ENCODE peak calls at places on chromosomes 2 and 18, in four cellular contexts. One of them, this sample, is unnamed.

GRCh38 chr2:85180322-85181092 is 47.3 kb downstream of the TCF7L1 start:
- DNase-seq in PC-3: no peak
- DNase-seq in GM20000: no peak
- DNase-seq in astrocyte of the spinal cord: no peak
- DNase-seq in this sample: no peak

GRCh38 chr2:95004287-95004686 is 21.2 kb upstream of the MAL start:
- DNase-seq in PC-3: no peak
- DNase-seq in GM20000: no peak
- DNase-seq in astrocyte of the spinal cord: no peak
- DNase-seq in this sample: no peak

GRCh38 chr2:10476723-10477442 is 28.8 kb upstream of the ODC1 start:
- DNase-seq in PC-3: no peak
- DNase-seq in GM20000: no peak
- DNase-seq in astrocyte of the spinal cord: no peak
- DNase-seq in this sample: no peak

GRCh38 chr18:30440351-30440750 is 602.2 kb downstream of the DSC3 start:
- DNase-seq in PC-3: no peak
- DNase-seq in GM20000: no peak
- DNase-seq in astrocyte of the spinal cord: no peak
- DNase-seq in this sample: no peak

GRCh38 chr18:23504720-23505119 is 1.4 kb downstream of the RMC1 start:
- DNase-seq in PC-3: no peak
- DNase-seq in GM20000: peak
- DNase-seq in astrocyte of the spinal cord: no peak
- DNase-seq in this sample: no peak

GRCh38 chr2:30686000-30686399 is 121.2 kb downstream of the CAPN13 start:
- DNase-seq in PC-3: peak
- DNase-seq in GM20000: no peak
- DNase-seq in astrocyte of the spinal cord: no peak
- DNase-seq in this sample: no peak

GRCh38 chr2:197571622-197572271 is 55.9 kb downstream of the MOB4 start:
- DNase-seq in PC-3: peak
- DNase-seq in GM20000: no peak
- DNase-seq in astrocyte of the spinal cord: no peak
- DNase-seq in this sample: peak

GRCh38 chr2:219218279-219219112 is at the start of gene ABCB6:
- DNase-seq in PC-3: peak
- DNase-seq in GM20000: peak
- DNase-seq in astrocyte of the spinal cord: peak
- DNase-seq in this sample: peak

GRCh38 chr2:169775765-169776482 is 22.7 kb upstream of the SSB start:
- DNase-seq in PC-3: peak
- DNase-seq in GM20000: no peak
- DNase-seq in astrocyte of the spinal cord: peak
- DNase-seq in this sample: peak

GRCh38 chr2:240886678-240887574 is 9.0 kb downstream of the MAB21L4 start:
- DNase-seq in PC-3: no peak
- DNase-seq in GM20000: no peak
- DNase-seq in astrocyte of the spinal cord: no peak
- DNase-seq in this sample: no peak

GRCh38 chr2:237091779-237092436 is 6.2 kb downstream of the COPS8 start:
- DNase-seq in PC-3: no peak
- DNase-seq in GM20000: no peak
- DNase-seq in astrocyte of the spinal cord: peak
- DNase-seq in this sample: peak

GRCh38 chr18:57352271-57352701 is at the start of gene ST8SIA3:
- DNase-seq in PC-3: no peak
- DNase-seq in GM20000: no peak
- DNase-seq in astrocyte of the spinal cord: no peak
- DNase-seq in this sample: no peak

GRCh38 chr18:33699372-33699771 is 121.4 kb downstream of the ASXL3 start:
- DNase-seq in PC-3: no peak
- DNase-seq in GM20000: peak
- DNase-seq in astrocyte of the spinal cord: no peak
- DNase-seq in this sample: no peak

GRCh38 chr2:211367252-211367651 is 810.9 kb downstream of the CPS1 start:
- DNase-seq in PC-3: no peak
- DNase-seq in GM20000: no peak
- DNase-seq in astrocyte of the spinal cord: no peak
- DNase-seq in this sample: no peak

GRCh38 chr2:129192841-129193253 is 786.6 kb upstream of the RAB6C start:
- DNase-seq in PC-3: no peak
- DNase-seq in GM20000: no peak
- DNase-seq in astrocyte of the spinal cord: no peak
- DNase-seq in this sample: no peak

GRCh38 chr2:63582873-63583272 is 5.4 kb downstream of the WDPCP start:
- DNase-seq in PC-3: no peak
- DNase-seq in GM20000: no peak
- DNase-seq in astrocyte of the spinal cord: no peak
- DNase-seq in this sample: no peak

GRCh38 chr2:73952499-73953446 is 26.1 kb downstream of the DGUOK start:
- DNase-seq in PC-3: peak
- DNase-seq in GM20000: no peak
- DNase-seq in astrocyte of the spinal cord: peak
- DNase-seq in this sample: peak

GRCh38 chr2:220512419-220512818 is 885.0 kb downstream of the SLC4A3 start:
- DNase-seq in PC-3: peak
- DNase-seq in GM20000: no peak
- DNase-seq in astrocyte of the spinal cord: peak
- DNase-seq in this sample: peak

GRCh38 chr2:6627316-6627715 is 238.4 kb downstream of the CMPK2 start:
- DNase-seq in PC-3: no peak
- DNase-seq in GM20000: no peak
- DNase-seq in astrocyte of the spinal cord: peak
- DNase-seq in this sample: no peak

GRCh38 chr2:138364554-138365162 is 136.9 kb upstream of the SPOPL start:
- DNase-seq in PC-3: peak
- DNase-seq in GM20000: no peak
- DNase-seq in astrocyte of the spinal cord: peak
- DNase-seq in this sample: peak

GRCh38 chr2:203705184-203705583 is 1.3 kb upstream of the CD28 start:
- DNase-seq in PC-3: no peak
- DNase-seq in GM20000: no peak
- DNase-seq in astrocyte of the spinal cord: no peak
- DNase-seq in this sample: no peak

GRCh38 chr18:26051845-26052244 is 38.6 kb downstream of the SS18 start:
- DNase-seq in PC-3: no peak
- DNase-seq in GM20000: no peak
- DNase-seq in astrocyte of the spinal cord: no peak
- DNase-seq in this sample: no peak
- TF ChIP-seq CTCF in PC-3: no peak
- TF ChIP-seq CTCF in GM20000: no peak
- TF ChIP-seq CTCF in astrocyte of the spinal cord: no peak
- TF ChIP-seq CTCF in this sample: no peak

GRCh38 chr2:43303120-43303519 is 76.7 kb upstream of the ZFP36L2 start:
- DNase-seq in PC-3: no peak
- DNase-seq in GM20000: peak
- DNase-seq in astrocyte of the spinal cord: no peak
- DNase-seq in this sample: no peak
- TF ChIP-seq CTCF in PC-3: no peak
- TF ChIP-seq CTCF in GM20000: no peak
- TF ChIP-seq CTCF in astrocyte of the spinal cord: no peak
- TF ChIP-seq CTCF in this sample: no peak

DNA sequence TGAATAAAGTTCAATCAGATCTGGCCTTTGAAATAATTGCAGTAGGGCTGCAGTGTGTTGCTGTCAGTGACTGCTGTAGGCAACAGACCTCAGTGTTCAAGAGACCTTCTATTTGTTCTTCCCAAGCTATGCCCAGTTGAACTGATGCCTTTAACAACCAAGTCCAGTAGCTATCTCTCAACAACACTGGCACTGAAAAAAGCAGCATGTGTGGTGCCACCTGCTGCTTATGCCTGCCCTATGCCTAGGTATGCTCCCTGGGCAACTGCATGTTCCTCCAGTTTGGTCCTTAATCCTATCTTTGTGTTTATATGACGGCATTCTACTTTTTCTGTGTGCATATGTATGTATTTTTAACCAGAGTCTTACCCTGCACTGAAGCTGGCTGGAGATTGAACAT is 523.9 kb upstream of the MEX3C start:
- DNase-seq in PC-3: no peak
- DNase-seq in GM20000: no peak
- DNase-seq in astrocyte of the spinal cord: no peak
- DNase-seq in this sample: no peak
- TF ChIP-seq CTCF in PC-3: no peak
- TF ChIP-seq CTCF in GM20000: no peak
- TF ChIP-seq CTCF in astrocyte of the spinal cord: no peak
- TF ChIP-seq CTCF in this sample: no peak

DNA sequence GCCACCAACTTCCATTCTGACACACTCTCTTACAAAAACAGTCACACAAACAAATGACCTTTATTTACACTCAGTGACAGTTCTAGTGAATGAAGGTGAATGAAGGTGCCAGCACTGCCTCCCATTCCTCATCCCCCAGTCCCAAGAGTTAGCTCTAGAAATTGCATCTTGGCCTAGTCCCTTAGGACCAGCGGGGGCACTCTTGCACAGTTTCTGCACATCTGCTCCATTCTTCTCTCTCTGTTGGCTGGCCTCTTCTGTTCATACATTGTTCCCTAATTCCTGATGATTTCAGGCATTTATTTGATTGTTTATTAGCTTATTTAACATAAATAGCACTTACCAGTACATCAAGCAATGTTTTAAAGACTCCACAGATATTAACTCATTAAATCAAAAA is 30.9 kb downstream of the GAREM1 start:
- DNase-seq in PC-3: peak
- DNase-seq in GM20000: no peak
- DNase-seq in astrocyte of the spinal cord: no peak
- DNase-seq in this sample: no peak
- TF ChIP-seq CTCF in PC-3: peak
- TF ChIP-seq CTCF in GM20000: no peak
- TF ChIP-seq CTCF in astrocyte of the spinal cord: peak
- TF ChIP-seq CTCF in this sample: no peak

GRCh38 chr18:41378628-41379027 is 576.4 kb upstream of the PIK3C3 start:
- DNase-seq in PC-3: peak
- DNase-seq in GM20000: no peak
- DNase-seq in astrocyte of the spinal cord: peak
- DNase-seq in this sample: peak
- TF ChIP-seq CTCF in PC-3: peak
- TF ChIP-seq CTCF in GM20000: no peak
- TF ChIP-seq CTCF in astrocyte of the spinal cord: peak
- TF ChIP-seq CTCF in this sample: peak

DNA sequence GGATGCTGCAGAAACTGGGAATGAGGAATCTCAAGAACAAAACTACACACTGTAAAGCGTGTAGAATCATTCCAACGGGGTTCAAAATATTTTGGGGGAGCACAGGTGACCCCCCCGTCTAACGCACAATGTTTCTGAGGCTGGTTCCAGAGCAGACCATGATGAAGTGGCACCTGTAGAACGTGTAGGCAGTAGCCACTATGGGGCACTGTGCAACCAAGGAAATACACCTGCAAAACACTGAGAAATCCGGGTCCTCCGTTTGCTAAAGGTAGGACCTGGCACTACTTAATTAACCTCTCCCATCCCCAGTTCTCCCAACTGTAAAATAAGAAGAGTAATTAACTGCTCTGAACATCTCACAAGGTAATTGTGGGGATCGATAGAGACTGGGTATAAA is 22.6 kb downstream of the ST6GAL2 start:
- DNase-seq in PC-3: peak
- DNase-seq in GM20000: no peak
- DNase-seq in astrocyte of the spinal cord: no peak
- DNase-seq in this sample: no peak
- TF ChIP-seq CTCF in PC-3: peak
- TF ChIP-seq CTCF in GM20000: no peak
- TF ChIP-seq CTCF in astrocyte of the spinal cord: peak
- TF ChIP-seq CTCF in this sample: peak

GRCh38 chr18:62714671-62715438 is 486 bp upstream of the PHLPP1 start:
- DNase-seq in PC-3: peak
- DNase-seq in GM20000: peak
- DNase-seq in astrocyte of the spinal cord: peak
- DNase-seq in this sample: peak
- TF ChIP-seq CTCF in PC-3: peak
- TF ChIP-seq CTCF in GM20000: peak
- TF ChIP-seq CTCF in astrocyte of the spinal cord: peak
- TF ChIP-seq CTCF in this sample: peak

GRCh38 chr18:76687271-76688006 is 134.9 kb upstream of the ZNF236 start:
- DNase-seq in PC-3: no peak
- DNase-seq in GM20000: peak
- DNase-seq in astrocyte of the spinal cord: peak
- DNase-seq in this sample: no peak

GRCh38 chr18:76688724-76689472 is 133.5 kb upstream of the ZNF236 start:
- DNase-seq in PC-3: no peak
- DNase-seq in GM20000: no peak
- DNase-seq in astrocyte of the spinal cord: no peak
- DNase-seq in this sample: no peak

GRCh38 chr18:76686737-76687231 is 135.6 kb upstream of the ZNF236 start:
- DNase-seq in PC-3: peak
- DNase-seq in GM20000: peak
- DNase-seq in astrocyte of the spinal cord: peak
- DNase-seq in this sample: peak

GRCh38 chr18:76691800-76692199 is 130.6 kb upstream of the ZNF236 start:
- DNase-seq in PC-3: no peak
- DNase-seq in GM20000: no peak
- DNase-seq in astrocyte of the spinal cord: no peak
- DNase-seq in this sample: peak

DNA sequence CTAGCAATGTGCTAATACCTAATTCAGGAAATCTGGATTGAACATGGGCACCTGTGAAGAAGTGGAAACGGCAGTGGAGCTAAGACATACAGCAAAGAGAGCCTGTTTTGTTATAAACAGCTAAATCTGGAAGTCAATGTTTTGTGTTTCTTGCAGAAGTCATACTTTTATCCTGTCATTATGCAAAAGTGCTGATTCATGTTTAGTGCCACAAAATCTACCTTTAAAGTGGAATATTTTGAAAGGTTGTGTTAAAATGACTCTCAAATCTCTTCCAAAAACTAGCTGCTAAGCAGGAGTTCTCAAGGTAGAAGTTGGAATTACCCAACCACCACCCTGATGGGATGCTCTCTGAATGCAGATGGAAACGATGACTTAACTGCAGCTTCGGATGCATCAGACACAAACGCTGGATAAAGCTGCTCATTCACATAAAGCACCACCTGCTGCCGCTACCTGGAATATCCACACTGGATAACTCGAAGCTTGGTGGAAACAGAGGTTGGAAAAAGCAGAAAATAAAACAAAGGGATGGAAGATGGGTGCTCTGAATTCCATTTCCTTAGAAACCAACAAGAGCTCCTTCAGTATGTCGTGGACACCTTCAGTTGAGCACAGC is 132.6 kb upstream of the ZNF236 start:
- DNase-seq in PC-3: no peak
- DNase-seq in GM20000: no peak
- DNase-seq in astrocyte of the spinal cord: no peak
- DNase-seq in this sample: no peak
- TF ChIP-seq CTCF in PC-3: peak
- TF ChIP-seq CTCF in GM20000: no peak
- TF ChIP-seq CTCF in astrocyte of the spinal cord: no peak
- TF ChIP-seq CTCF in this sample: peak

GRCh38 chr2:173095356-173095755 is 19.7 kb downstream of the MAP3K20 start:
- DNase-seq in PC-3: no peak
- DNase-seq in GM20000: no peak
- DNase-seq in astrocyte of the spinal cord: no peak
- DNase-seq in this sample: no peak

GRCh38 chr2:173090291-173090877 is 14.7 kb downstream of the MAP3K20 start:
- DNase-seq in PC-3: no peak
- DNase-seq in GM20000: no peak
- DNase-seq in astrocyte of the spinal cord: peak
- DNase-seq in this sample: no peak

GRCh38 chr2:173094731-173095130 is 19.1 kb downstream of the MAP3K20 start:
- DNase-seq in PC-3: no peak
- DNase-seq in GM20000: no peak
- DNase-seq in astrocyte of the spinal cord: no peak
- DNase-seq in this sample: no peak

GRCh38 chr2:173090973-173091660 is 15.5 kb downstream of the MAP3K20 start:
- DNase-seq in PC-3: no peak
- DNase-seq in GM20000: no peak
- DNase-seq in astrocyte of the spinal cord: no peak
- DNase-seq in this sample: no peak

GRCh38 chr2:173092844-173093402 is 17.3 kb downstream of the MAP3K20 start:
- DNase-seq in PC-3: no peak
- DNase-seq in GM20000: no peak
- DNase-seq in astrocyte of the spinal cord: no peak
- DNase-seq in this sample: no peak
- TF ChIP-seq CTCF in PC-3: no peak
- TF ChIP-seq CTCF in GM20000: no peak
- TF ChIP-seq CTCF in astrocyte of the spinal cord: no peak
- TF ChIP-seq CTCF in this sample: no peak

This sample was measured in HFFc6.